ENCODE peak calls at places on chromosome 4, in seven cellular contexts. Y, W, N, V, R, Z and D are unnamed samples.

GRCh38 chr4:51843309-51844156 is 580 bp downstream of the DCUN1D4 start:
- DNase-seq in W (no peak), V (peak; percentile 73), Z (peak; percentile 61), Y (peak; percentile 71), N (peak; percentile 30), R (peak; percentile 68), D (peak; percentile 64)

GRCh38 chr4:89800012-89800516 is 36.9 kb downstream of the SNCA start:
- DNase-seq in W (no peak), R (no peak), Y (no peak), V (no peak), N (no peak), Z (no peak), D (no peak)

GRCh38 chr4:107392951-107393350 is 327.1 kb downstream of the PAPSS1 start:
- DNase-seq in R (no peak), Y (peak; percentile 13), V (no peak), N (no peak), Z (no peak), W (no peak), D (no peak)

GRCh38 chr4:7029212-7029611 is 14.0 kb upstream of the TADA2B start:
- DNase-seq in R (no peak), N (no peak), Z (no peak), Y (no peak), V (no peak), W (no peak), D (no peak)

GRCh38 chr4:76857010-76857409 is 40.9 kb downstream of the SOWAHB start:
- DNase-seq in N (no peak), Y (no peak), R (no peak), V (no peak), Z (no peak), W (no peak), D (no peak)

GRCh38 chr4:39510348-39510929 is 16.8 kb downstream of the UGDH start:
- DNase-seq in R (no peak), Z (no peak), W (no peak), Y (no peak), N (no peak), V (no peak), D (no peak)

GRCh38 chr4:156223985-156224384 is 270.3 kb upstream of the CTSO start:
- DNase-seq in Z (no peak), N (no peak), R (no peak), Y (no peak), W (no peak), V (no peak), D (no peak)

GRCh38 chr4:105225500-105225899 is 78.8 kb downstream of the TET2 start:
- DNase-seq in N (no peak), W (no peak), Y (no peak), R (no peak), Z (no peak), V (no peak), D (no peak)

GRCh38 chr4:19748911-19749473 is 502.7 kb upstream of the SLIT2 start:
- DNase-seq in N (no peak), W (no peak), Y (peak; percentile 20), R (no peak), V (no peak), Z (no peak), D (no peak)

GRCh38 chr4:7062816-7063215 is 5.0 kb downstream of the GRPEL1 start:
- DNase-seq in V (no peak), Y (no peak), R (no peak), N (no peak), Z (no peak), W (no peak), D (no peak)

GRCh38 chr4:84366111-84366510 is 133.0 kb downstream of the NKX6-1 start:
- DNase-seq in R (no peak), N (no peak), Y (no peak), Z (no peak), W (no peak), V (no peak), D (no peak)

GRCh38 chr4:76605099-76605563 is 170.1 kb downstream of the SHROOM3 start:
- DNase-seq in N (no peak), R (no peak), Z (no peak), W (no peak), V (no peak), Y (no peak), D (no peak)

GRCh38 chr4:24131954-24132673 is 242.3 kb upstream of the PPARGC1A start:
- DNase-seq in W (no peak), Z (no peak), V (no peak), R (no peak), N (no peak), Y (no peak), D (no peak)

GRCh38 chr4:25504932-25505636 is 128.0 kb downstream of the ANAPC4 start:
- DNase-seq in V (no peak), N (no peak), R (no peak), Y (no peak), Z (no peak), W (no peak), D (no peak)

GRCh38 chr4:138224614-138225013 is 17.5 kb downstream of the SLC7A11 start:
- DNase-seq in N (no peak), V (no peak), Y (no peak), W (no peak), R (no peak), Z (no peak), D (no peak)

GRCh38 chr4:76836860-76837564 is 60.9 kb downstream of the SOWAHB start:
- DNase-seq in W (no peak), Y (no peak), Z (no peak), N (no peak), R (no peak), V (no peak), D (no peak)

GRCh38 chr4:169618286-169618685 is 2.1 kb upstream of the CLCN3 start:
- DNase-seq in V (no peak), Z (no peak), Y (no peak), W (no peak), R (no peak), N (no peak), D (no peak)

GRCh38 chr4:106258145-106259045 is 57.6 kb downstream of the TBCK start:
- DNase-seq in V (no peak), R (no peak), Z (peak; percentile 15), Y (no peak), W (no peak), N (no peak), D (no peak)

GRCh38 chr4:74934822-74935326 is 2.0 kb downstream of the PARM1 start:
- DNase-seq in Z (peak; percentile 10), R (no peak), Y (no peak), V (no peak), N (no peak), W (no peak), D (no peak)

GRCh38 chr4:101288365-101289145 is 58.8 kb downstream of the PPP3CA start:
- DNase-seq in Y (no peak), Z (peak; percentile 34), N (no peak), W (no peak), V (no peak), R (no peak), D (no peak)

GRCh38 chr4:8739820-8740665 is 131.6 kb downstream of the HMX1 start:
- DNase-seq in V (peak; percentile 9), Z (no peak), W (no peak), Y (no peak), N (no peak), R (peak; percentile 20), D (no peak)

GRCh38 chr4:126799971-126800722 is 832.6 kb upstream of the INTU start:
- DNase-seq in V (no peak), Y (no peak), N (no peak), Z (no peak), W (no peak), R (no peak), D (no peak)

GRCh38 chr4:182648766-182649165 is 268.4 kb downstream of the DCTD start:
- DNase-seq in W (no peak), Z (no peak), Y (no peak), R (no peak), N (no peak), V (no peak), D (no peak)

GRCh38 chr4:1220566-1220965 is 28.4 kb downstream of the CTBP1 start:
- DNase-seq in Z (no peak), R (no peak), Y (no peak), V (no peak), N (no peak), W (no peak), D (no peak)

GRCh38 chr4:1219553-1219950 is 29.4 kb downstream of the CTBP1 start:
- DNase-seq in Z (no peak), Y (no peak), N (no peak), V (no peak), W (no peak), R (no peak), D (no peak)

GRCh38 chr4:1216869-1217294 is 32.0 kb downstream of the CTBP1 start:
- DNase-seq in Z (no peak), N (no peak), Y (no peak), V (no peak), R (peak; percentile 48), W (peak; percentile 81), D (no peak)

GRCh38 chr4:1217366-1217765 is 31.6 kb downstream of the CTBP1 start:
- DNase-seq in W (no peak), R (no peak), N (no peak), V (no peak), Y (no peak), Z (no peak), D (no peak)

GRCh38 chr4:1218892-1219552 is 29.9 kb downstream of the CTBP1 start:
- DNase-seq in Y (no peak), V (no peak), W (peak; percentile 86), R (no peak), Z (no peak), N (no peak), D (no peak)
- H3K4me1 ChIP-seq in Y (peaks cover 33% of the 10 kb centered on the region), V (no peaks in the 10 kb centered on the region), W (peaks cover 76% of the 10 kb centered on the region), R (peaks cover 50% of the 10 kb centered on the region), Z (no peaks in the 10 kb centered on the region), N (no peaks in the 10 kb centered on the region), D (no peaks in the 10 kb centered on the region)

GRCh38 chr4:178966644-178967043 is 1524.4 kb upstream of the AGA start:
- DNase-seq in Z (no peak), R (no peak), N (no peak), Y (no peak), V (no peak), W (no peak), D (no peak)

GRCh38 chr4:178970433-178971140 is 1528.3 kb upstream of the AGA start:
- DNase-seq in N (no peak), V (peak; percentile 59), R (no peak), Z (peak; percentile 8), W (no peak), Y (no peak), D (no peak)
- H3K4me1 ChIP-seq in N (no peaks in the 10 kb centered on the region), V (peaks cover 2% of the 10 kb centered on the region), R (no peaks in the 10 kb centered on the region), Z (peaks cover 4% of the 10 kb centered on the region), W (no peaks in the 10 kb centered on the region), Y (no peaks in the 10 kb centered on the region), D (no peaks in the 10 kb centered on the region)

GRCh38 chr4:184587746-184588145 is 61.5 kb downstream of the CASP3 start:
- DNase-seq in Y (no peak), N (no peak), R (no peak), Z (no peak), V (no peak), W (no peak), D (no peak)
- H3K4me1 ChIP-seq in Y (no peaks in the 10 kb centered on the region), N (no peaks in the 10 kb centered on the region), R (no peaks in the 10 kb centered on the region), Z (peaks cover 5% of the 10 kb centered on the region), V (no peaks in the 10 kb centered on the region), W (peaks cover 5% of the 10 kb centered on the region), D (no peaks in the 10 kb centered on the region)

GRCh38 chr4:73037057-73037456 is 32.5 kb downstream of the COX18 start:
- DNase-seq in R (no peak), Y (no peak), V (peak; percentile 29), Z (peak; percentile 39), W (peak; percentile 13), N (no peak), D (no peak)

GRCh38 chr4:73034896-73035295 is 34.6 kb downstream of the COX18 start:
- DNase-seq in V (no peak), Z (no peak), R (no peak), W (no peak), Y (no peak), N (no peak), D (no peak)

GRCh38 chr4:73036123-73036522 is 33.4 kb downstream of the COX18 start:
- DNase-seq in Z (no peak), W (no peak), Y (no peak), N (no peak), R (no peak), V (no peak), D (no peak)
- H3K4me1 ChIP-seq in Z (no peaks in the 10 kb centered on the region), W (no peaks in the 10 kb centered on the region), Y (no peaks in the 10 kb centered on the region), N (no peaks in the 10 kb centered on the region), R (no peaks in the 10 kb centered on the region), V (no peaks in the 10 kb centered on the region), D (no peaks in the 10 kb centered on the region)